ENCODE peak calls at places on chromosomes 13 and 19, in six cellular contexts. One of them, this sample, is unnamed.
A peak's percentile ranks its signal among the peaks of the same experiment; 100 is the strongest.

GRCh38 chr19:49421039-49421877 is 2.0 kb downstream of the PTH2 start:
- DNase-seq in upper lobe of left lung: peak; percentile 63
- DNase-seq in AG10803: peak; percentile 43
- DNase-seq in astrocyte of the spinal cord: peak; percentile 27
- DNase-seq in pancreas: peak; percentile 81
- DNase-seq in bronchial epithelial cell: peak; percentile 43
- DNase-seq in this sample: peak; percentile 72

GRCh38 chr13:113927661-113928581 is 46.0 kb downstream of the C13orf46 start:
- DNase-seq in bronchial epithelial cell: no peak
- DNase-seq in pancreas: peak; percentile 51
- DNase-seq in AG10803: peak; percentile 100
- DNase-seq in astrocyte of the spinal cord: peak; percentile 89
- DNase-seq in upper lobe of left lung: peak; percentile 21
- DNase-seq in this sample: peak; percentile 87

GRCh38 chr13:79898996-79899395 is 418.0 kb downstream of the NDFIP2 start:
- DNase-seq in bronchial epithelial cell: peak; percentile 52
- DNase-seq in pancreas: no peak
- DNase-seq in AG10803: no peak
- DNase-seq in upper lobe of left lung: no peak
- DNase-seq in astrocyte of the spinal cord: no peak
- DNase-seq in this sample: no peak

GRCh38 chr19:47232422-47233211 is 1.6 kb upstream of the BBC3 start:
- DNase-seq in upper lobe of left lung: no peak
- DNase-seq in astrocyte of the spinal cord: peak; percentile 51
- DNase-seq in pancreas: no peak
- DNase-seq in bronchial epithelial cell: peak; percentile 94
- DNase-seq in AG10803: peak; percentile 80
- DNase-seq in this sample: peak; percentile 61

GRCh38 chr19:40598121-40598917 is 2.9 kb upstream of the LTBP4 start:
- DNase-seq in AG10803: peak; percentile 73
- DNase-seq in astrocyte of the spinal cord: peak; percentile 90
- DNase-seq in bronchial epithelial cell: peak; percentile 68
- DNase-seq in pancreas: peak; percentile 92
- DNase-seq in upper lobe of left lung: peak; percentile 91
- DNase-seq in this sample: peak; percentile 88

GRCh38 chr19:32708457-32708856 is 11.1 kb upstream of the TDRD12 start:
- DNase-seq in astrocyte of the spinal cord: no peak
- DNase-seq in bronchial epithelial cell: no peak
- DNase-seq in pancreas: no peak
- DNase-seq in AG10803: no peak
- DNase-seq in upper lobe of left lung: peak; percentile 43
- DNase-seq in this sample: no peak

GRCh38 chr19:11338164-11338563 is 1.3 kb downstream of the RAB3D start:
- DNase-seq in astrocyte of the spinal cord: no peak
- DNase-seq in bronchial epithelial cell: no peak
- DNase-seq in pancreas: no peak
- DNase-seq in upper lobe of left lung: no peak
- DNase-seq in AG10803: no peak
- DNase-seq in this sample: no peak

GRCh38 chr13:110089815-110090214 is 217.1 kb downstream of the COL4A1 start:
- DNase-seq in upper lobe of left lung: no peak
- DNase-seq in AG10803: no peak
- DNase-seq in bronchial epithelial cell: no peak
- DNase-seq in pancreas: no peak
- DNase-seq in astrocyte of the spinal cord: no peak
- DNase-seq in this sample: no peak

GRCh38 chr13:24899601-24900000 is 135.6 kb downstream of the RNF17 start:
- DNase-seq in astrocyte of the spinal cord: peak; percentile 51
- DNase-seq in AG10803: no peak
- DNase-seq in bronchial epithelial cell: no peak
- DNase-seq in pancreas: no peak
- DNase-seq in upper lobe of left lung: no peak
- DNase-seq in this sample: no peak

GRCh38 chr13:51148952-51149573 is 38.0 kb upstream of the C13orf42 start:
- DNase-seq in upper lobe of left lung: no peak
- DNase-seq in AG10803: peak; percentile 60
- DNase-seq in bronchial epithelial cell: peak; percentile 35
- DNase-seq in pancreas: no peak
- DNase-seq in astrocyte of the spinal cord: peak; percentile 72
- DNase-seq in this sample: peak; percentile 77

GRCh38 chr19:41521860-41522555 is 54.0 kb upstream of the CEACAM21 start:
- DNase-seq in AG10803: no peak
- DNase-seq in astrocyte of the spinal cord: no peak
- DNase-seq in pancreas: no peak
- DNase-seq in upper lobe of left lung: no peak
- DNase-seq in bronchial epithelial cell: no peak
- DNase-seq in this sample: no peak

GRCh38 chr13:40503966-40504591 is 162.4 kb downstream of the FOXO1 start:
- DNase-seq in astrocyte of the spinal cord: peak; percentile 89
- DNase-seq in AG10803: peak; percentile 62
- DNase-seq in bronchial epithelial cell: peak; percentile 96
- DNase-seq in upper lobe of left lung: no peak
- DNase-seq in pancreas: no peak
- DNase-seq in this sample: peak; percentile 98

GRCh38 chr19:48325265-48325910 is at the start of gene EMP3:
- DNase-seq in upper lobe of left lung: peak; percentile 80
- DNase-seq in pancreas: no peak
- DNase-seq in astrocyte of the spinal cord: peak; percentile 94
- DNase-seq in bronchial epithelial cell: peak; percentile 62
- DNase-seq in AG10803: peak; percentile 91
- DNase-seq in this sample: peak; percentile 94

GRCh38 chr13:53411443-53411842 is 382.8 kb downstream of the OLFM4 start:
- DNase-seq in pancreas: no peak
- DNase-seq in bronchial epithelial cell: no peak
- DNase-seq in upper lobe of left lung: no peak
- DNase-seq in astrocyte of the spinal cord: no peak
- DNase-seq in AG10803: no peak
- DNase-seq in this sample: no peak

GRCh38 chr13:46170687-46171086 is 11.3 kb downstream of the LCP1 start:
- DNase-seq in astrocyte of the spinal cord: no peak
- DNase-seq in upper lobe of left lung: no peak
- DNase-seq in bronchial epithelial cell: no peak
- DNase-seq in pancreas: no peak
- DNase-seq in AG10803: no peak
- DNase-seq in this sample: peak; percentile 51

DNA sequence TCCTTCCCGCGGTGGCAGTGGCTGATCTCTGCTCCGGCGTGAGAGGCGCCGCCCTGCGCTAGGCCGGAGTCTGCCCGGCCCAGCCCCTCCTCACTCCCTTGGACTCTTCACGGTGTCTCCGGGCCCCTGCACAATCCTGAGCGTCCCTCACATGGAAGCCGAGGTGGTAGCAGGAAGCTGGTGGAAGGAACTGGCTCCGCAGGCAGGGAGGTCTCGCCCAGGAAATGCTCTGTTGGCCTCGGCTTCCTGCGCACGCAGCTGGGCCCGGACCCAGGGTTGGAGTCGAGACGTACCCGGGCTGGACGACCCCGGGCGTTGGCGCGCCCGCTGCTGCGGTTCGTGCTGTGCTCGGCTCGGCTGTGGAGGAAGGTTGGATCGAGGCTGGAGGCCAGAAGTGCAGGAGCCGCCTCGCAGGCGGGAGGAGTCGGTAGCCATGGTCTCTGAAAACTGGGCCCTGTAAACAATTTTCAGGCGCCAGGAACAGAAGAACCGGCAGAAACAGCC is 46.3 kb downstream of the ZNF724 start:
- DNase-seq in pancreas: no peak
- DNase-seq in bronchial epithelial cell: no peak
- DNase-seq in astrocyte of the spinal cord: no peak
- DNase-seq in AG10803: no peak
- DNase-seq in upper lobe of left lung: no peak
- DNase-seq in this sample: no peak
- H3K4me3 ChIP-seq in pancreas: no peak overlapping the region
- H3K4me3 ChIP-seq in bronchial epithelial cell: no peak overlapping the region
- H3K4me3 ChIP-seq in astrocyte of the spinal cord: no peak overlapping the region
- H3K4me3 ChIP-seq in AG10803: no peak overlapping the region
- H3K4me3 ChIP-seq in upper lobe of left lung: peak overlapping the region; percentile 13
- H3K4me3 ChIP-seq in this sample: no peak overlapping the region

GRCh38 chr19:52170863-52171320 is 529 bp downstream of the ZNF836 start:
- DNase-seq in bronchial epithelial cell: no peak
- DNase-seq in astrocyte of the spinal cord: no peak
- DNase-seq in AG10803: no peak
- DNase-seq in pancreas: peak; percentile 64
- DNase-seq in upper lobe of left lung: no peak
- DNase-seq in this sample: no peak

GRCh38 chr19:52171321-52172169 is at the start of gene ZNF836:
- DNase-seq in bronchial epithelial cell: peak; percentile 71
- DNase-seq in astrocyte of the spinal cord: peak; percentile 73
- DNase-seq in AG10803: peak; percentile 64
- DNase-seq in pancreas: peak; percentile 95
- DNase-seq in upper lobe of left lung: peak; percentile 93
- DNase-seq in this sample: peak; percentile 72

GRCh38 chr19:52172347-52172746 is 926 bp upstream of the ZNF836 start:
- DNase-seq in pancreas: no peak
- DNase-seq in astrocyte of the spinal cord: no peak
- DNase-seq in upper lobe of left lung: no peak
- DNase-seq in AG10803: no peak
- DNase-seq in bronchial epithelial cell: no peak
- DNase-seq in this sample: no peak

GRCh38 chr19:52170304-52170703 is 1.1 kb downstream of the ZNF836 start:
- DNase-seq in pancreas: no peak
- DNase-seq in astrocyte of the spinal cord: no peak
- DNase-seq in upper lobe of left lung: no peak
- DNase-seq in bronchial epithelial cell: no peak
- DNase-seq in AG10803: no peak
- DNase-seq in this sample: no peak
- H3K4me3 ChIP-seq in pancreas: peak overlapping the region; percentile 75
- H3K4me3 ChIP-seq in astrocyte of the spinal cord: peak overlapping the region; percentile 88
- H3K4me3 ChIP-seq in upper lobe of left lung: peak overlapping the region; percentile 69
- H3K4me3 ChIP-seq in bronchial epithelial cell: peak overlapping the region; percentile 84
- H3K4me3 ChIP-seq in AG10803: peak overlapping the region; percentile 97
- H3K4me3 ChIP-seq in this sample: peak overlapping the region; percentile 98

GRCh38 chr19:30228726-30229523 is 143.3 kb upstream of the ZNF536 start:
- DNase-seq in astrocyte of the spinal cord: no peak
- DNase-seq in upper lobe of left lung: no peak
- DNase-seq in bronchial epithelial cell: no peak
- DNase-seq in AG10803: peak; percentile 57
- DNase-seq in pancreas: no peak
- DNase-seq in this sample: peak; percentile 10
- H3K4me3 ChIP-seq in astrocyte of the spinal cord: no peak overlapping the region
- H3K4me3 ChIP-seq in upper lobe of left lung: peak overlapping the region; percentile 70
- H3K4me3 ChIP-seq in bronchial epithelial cell: no peak overlapping the region
- H3K4me3 ChIP-seq in AG10803: peak overlapping the region; percentile 77
- H3K4me3 ChIP-seq in pancreas: no peak overlapping the region
- H3K4me3 ChIP-seq in this sample: peak overlapping the region; percentile 7

GRCh38 chr13:75704194-75704941 is 68.2 kb downstream of the LMO7 start:
- DNase-seq in upper lobe of left lung: no peak
- DNase-seq in AG10803: peak; percentile 53
- DNase-seq in astrocyte of the spinal cord: peak; percentile 75
- DNase-seq in bronchial epithelial cell: peak; percentile 80
- DNase-seq in pancreas: no peak
- DNase-seq in this sample: peak; percentile 47
- H3K4me3 ChIP-seq in upper lobe of left lung: no peak overlapping the region
- H3K4me3 ChIP-seq in AG10803: no peak overlapping the region
- H3K4me3 ChIP-seq in astrocyte of the spinal cord: no peak overlapping the region
- H3K4me3 ChIP-seq in bronchial epithelial cell: no peak overlapping the region
- H3K4me3 ChIP-seq in pancreas: no peak overlapping the region
- H3K4me3 ChIP-seq in this sample: no peak overlapping the region

GRCh38 chr19:8698433-8699063 is at the start of gene ACTL9:
- DNase-seq in bronchial epithelial cell: no peak
- DNase-seq in AG10803: no peak
- DNase-seq in pancreas: peak; percentile 58
- DNase-seq in upper lobe of left lung: no peak
- DNase-seq in astrocyte of the spinal cord: no peak
- DNase-seq in this sample: no peak
- H3K4me3 ChIP-seq in bronchial epithelial cell: no peak within 1 kb of the TSS
- H3K4me3 ChIP-seq in AG10803: no peak within 1 kb of the TSS
- H3K4me3 ChIP-seq in pancreas: no peak within 1 kb of the TSS
- H3K4me3 ChIP-seq in upper lobe of left lung: no peak within 1 kb of the TSS
- H3K4me3 ChIP-seq in astrocyte of the spinal cord: no peak within 1 kb of the TSS
- H3K4me3 ChIP-seq in this sample: no peak within 1 kb of the TSS

GRCh38 chr19:3586124-3586626 is 897 bp downstream of the GIPC3 start:
- DNase-seq in AG10803: no peak
- DNase-seq in upper lobe of left lung: no peak
- DNase-seq in astrocyte of the spinal cord: no peak
- DNase-seq in bronchial epithelial cell: no peak
- DNase-seq in pancreas: no peak
- DNase-seq in this sample: no peak
- H3K4me3 ChIP-seq in AG10803: no peak overlapping the region
- H3K4me3 ChIP-seq in upper lobe of left lung: peak overlapping the region; percentile 55
- H3K4me3 ChIP-seq in astrocyte of the spinal cord: peak overlapping the region; percentile 36
- H3K4me3 ChIP-seq in bronchial epithelial cell: no peak overlapping the region
- H3K4me3 ChIP-seq in pancreas: no peak overlapping the region
- H3K4me3 ChIP-seq in this sample: peak overlapping the region; percentile 14

GRCh38 chr19:35123573-35123972 is 8.0 kb downstream of the FXYD3 start:
- DNase-seq in AG10803: peak; percentile 73
- DNase-seq in upper lobe of left lung: peak; percentile 78
- DNase-seq in astrocyte of the spinal cord: no peak
- DNase-seq in bronchial epithelial cell: peak; percentile 72
- DNase-seq in pancreas: no peak
- DNase-seq in this sample: no peak
- H3K4me3 ChIP-seq in AG10803: peak overlapping the region; percentile 78
- H3K4me3 ChIP-seq in upper lobe of left lung: no peak overlapping the region
- H3K4me3 ChIP-seq in astrocyte of the spinal cord: no peak overlapping the region
- H3K4me3 ChIP-seq in bronchial epithelial cell: no peak overlapping the region
- H3K4me3 ChIP-seq in pancreas: no peak overlapping the region
- H3K4me3 ChIP-seq in this sample: peak overlapping the region; percentile 73

DNA sequence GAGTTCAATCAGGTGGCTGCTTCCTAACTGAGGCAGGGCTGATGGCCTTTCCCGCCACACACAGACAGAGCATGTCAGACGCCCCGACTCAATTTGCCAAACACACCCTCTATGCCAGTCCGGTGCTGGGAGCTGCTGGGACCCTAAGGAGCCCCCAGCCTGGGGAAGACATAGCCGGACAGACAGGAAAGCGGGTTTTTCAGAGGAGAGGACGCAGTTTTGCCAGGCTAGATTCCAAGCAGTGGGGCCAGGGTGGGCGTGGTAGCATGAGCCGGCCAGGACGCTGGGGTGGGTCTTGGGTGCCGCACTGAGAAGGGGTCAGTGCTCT is 19.8 kb downstream of the MAST3 start:
- DNase-seq in bronchial epithelial cell: no peak
- DNase-seq in upper lobe of left lung: no peak
- DNase-seq in pancreas: no peak
- DNase-seq in astrocyte of the spinal cord: no peak
- DNase-seq in AG10803: no peak
- DNase-seq in this sample: no peak
- H3K4me3 ChIP-seq in bronchial epithelial cell: peak overlapping the region; percentile 33
- H3K4me3 ChIP-seq in upper lobe of left lung: peak overlapping the region; percentile 88
- H3K4me3 ChIP-seq in pancreas: no peak overlapping the region
- H3K4me3 ChIP-seq in astrocyte of the spinal cord: peak overlapping the region; percentile 34
- H3K4me3 ChIP-seq in AG10803: peak overlapping the region; percentile 59
- H3K4me3 ChIP-seq in this sample: peak overlapping the region; percentile 43

This sample was measured in fibroblast of pulmonary artery.